ENCODE peak calls at places on chromosomes 16 and 17, in ten cellular contexts. A, P, F, H, L, S, T, B, X and R are unnamed samples.

GRCh38 chr16:28930652-28931051 is 1.1 kb upstream of the CD19 start:
- DNase-seq in A (no peak), P (no peak), F (no peak), H (no peak), L (no peak), S (peak; percentile 88), T (no peak), B (no peak), X (no peak), R (no peak)

GRCh38 chr17:80431246-80432195 is 16.6 kb downstream of the ENDOV start:
- DNase-seq in A (no peak), P (peak; percentile 62), F (no peak), H (no peak), L (no peak), S (no peak), T (no peak), B (no peak), X (no peak), R (no peak)

GRCh38 chr17:18184143-18185007 is 747 bp downstream of the ALKBH5 start:
- DNase-seq in A (no peak), P (peak; percentile 94), F (peak; percentile 37), H (peak; percentile 57), L (no peak), S (peak; percentile 68), T (peak; percentile 33), B (peak; percentile 64), X (peak; percentile 19), R (peak; percentile 61)

GRCh38 chr17:50359005-50359699 is 13.2 kb downstream of the XYLT2 start:
- DNase-seq in A (no peak), P (no peak), F (no peak), H (no peak), L (no peak), S (no peak), T (no peak), B (peak; percentile 15), X (no peak), R (no peak)

GRCh38 chr16:66695935-66696668 is 441 bp downstream of the CMTM4 start:
- DNase-seq in A (no peak), P (no peak), F (no peak), H (no peak), L (no peak), S (peak; percentile 21), T (no peak), B (peak; percentile 73), X (no peak), R (peak; percentile 74)

GRCh38 chr16:11595908-11596504 is 9.3 kb upstream of the LITAF start:
- DNase-seq in A (no peak), P (peak; percentile 25), F (no peak), H (no peak), L (no peak), S (no peak), T (no peak), B (no peak), X (no peak), R (peak; percentile 42)

GRCh38 chr17:70787721-70788120 is 618.4 kb downstream of the KCNJ2 start:
- DNase-seq in A (no peak), P (no peak), F (no peak), H (no peak), L (no peak), S (no peak), T (no peak), B (no peak), X (no peak), R (no peak)

GRCh38 chr16:84922351-84923135 is 88.8 kb downstream of the ZDHHC7 start:
- DNase-seq in A (no peak), P (peak; percentile 83), F (peak; percentile 60), H (peak; percentile 94), L (peak; percentile 57), S (peak; percentile 34), T (no peak), B (peak; percentile 58), X (no peak), R (no peak)

GRCh38 chr17:82051776-82052637 is at the start of the genes GPS1 and RFNG:
- DNase-seq in A (no peak), P (peak; percentile 95), F (peak; percentile 86), H (peak; percentile 82), L (peak; percentile 74), S (peak; percentile 83), T (peak; percentile 68), B (peak; percentile 73), X (no peak), R (peak; percentile 74)

GRCh38 chr17:75430159-75430748 is 24.8 kb upstream of the GRB2 start:
- DNase-seq in A (peak; percentile 33), P (peak; percentile 64), F (no peak), H (no peak), L (no peak), S (peak; percentile 87), T (no peak), B (no peak), X (no peak), R (no peak)

GRCh38 chr16:56211471-56211944 is 20.2 kb downstream of the GNAO1 start:
- DNase-seq in A (no peak), P (no peak), F (no peak), H (no peak), L (no peak), S (no peak), T (no peak), B (peak; percentile 68), X (no peak), R (no peak)

GRCh38 chr16:27690604-27691003 is 140.7 kb downstream of the KATNIP start:
- DNase-seq in A (no peak), P (no peak), F (peak; percentile 55), H (no peak), L (peak; percentile 11), S (peak; percentile 47), T (no peak), B (no peak), X (no peak), R (no peak)

GRCh38 chr16:88685156-88686061 is 898 bp downstream of the SNAI3 start:
- DNase-seq in A (peak; percentile 9), P (no peak), F (no peak), H (no peak), L (no peak), S (peak; percentile 52), T (no peak), B (no peak), X (no peak), R (peak; percentile 52)

GRCh38 chr17:48427598-48427997 is 2.4 kb downstream of the SKAP1 start:
- DNase-seq in A (no peak), P (no peak), F (no peak), H (peak; percentile 9), L (no peak), S (no peak), T (no peak), B (no peak), X (no peak), R (no peak)

GRCh38 chr16:4371481-4372314 is at the start of gene VASN:
- DNase-seq in A (peak; percentile 83), P (peak; percentile 98), F (peak; percentile 67), H (peak; percentile 52), L (peak; percentile 48), S (peak; percentile 90), T (peak; percentile 65), B (peak; percentile 57), X (no peak), R (peak; percentile 88)

GRCh38 chr16:57282510-57283213 is 1.8 kb downstream of the PLLP start:
- DNase-seq in A (no peak), P (no peak), F (no peak), H (no peak), L (no peak), S (no peak), T (no peak), B (peak; percentile 12), X (no peak), R (no peak)

GRCh38 chr16:27344707-27345106 is 30.9 kb downstream of the IL4R start:
- DNase-seq in A (no peak), P (peak; percentile 42), F (no peak), H (peak; percentile 47), L (no peak), S (no peak), T (no peak), B (no peak), X (no peak), R (no peak)

GRCh38 chr16:23107117-23107516 is 42.1 kb downstream of the USP31 start:
- DNase-seq in A (no peak), P (no peak), F (no peak), H (no peak), L (no peak), S (no peak), T (no peak), B (no peak), X (no peak), R (no peak)

GRCh38 chr17:78828470-78829185 is 12.0 kb downstream of the USP36 start:
- DNase-seq in A (no peak), P (no peak), F (no peak), H (no peak), L (no peak), S (peak; percentile 24), T (no peak), B (no peak), X (no peak), R (no peak)

GRCh38 chr17:45314761-45315549 is 1.9 kb downstream of the MAP3K14 start:
- DNase-seq in A (no peak), P (no peak), F (no peak), H (no peak), L (no peak), S (no peak), T (no peak), B (no peak), X (no peak), R (no peak)

GRCh38 chr17:10631701-10632100 is 25.4 kb downstream of the MYH3 start:
- DNase-seq in A (no peak), P (no peak), F (no peak), H (no peak), L (no peak), S (no peak), T (no peak), B (no peak), X (no peak), R (no peak)

GRCh38 chr17:46925185-46925858 is 2.4 kb downstream of the GOSR2 start:
- DNase-seq in A (no peak), P (no peak), F (no peak), H (no peak), L (no peak), S (no peak), T (no peak), B (no peak), X (no peak), R (no peak)

GRCh38 chr16:85537331-85537788 is 75.8 kb upstream of the GSE1 start:
- DNase-seq in A (no peak), P (no peak), F (no peak), H (no peak), L (no peak), S (no peak), T (no peak), B (no peak), X (no peak), R (no peak)

GRCh38 chr17:68422821-68423220 is 34.5 kb downstream of the WIPI1 start:
- DNase-seq in A (no peak), P (no peak), F (no peak), H (no peak), L (no peak), S (peak; percentile 1), T (no peak), B (no peak), X (no peak), R (no peak)

GRCh38 chr17:33056392-33057146 is 64.9 kb downstream of the SPACA3 start:
- DNase-seq in A (no peak), P (no peak), F (no peak), H (no peak), L (no peak), S (no peak), T (no peak), B (no peak), X (no peak), R (no peak)

GRCh38 chr16:12502671-12503070 is 301.0 kb downstream of the CPPED1 start:
- DNase-seq in A (no peak), P (no peak), F (no peak), H (no peak), L (no peak), S (no peak), T (no peak), B (no peak), X (no peak), R (no peak)

GRCh38 chr16:10992112-10992511 is 47.7 kb downstream of the CLEC16A start:
- DNase-seq in A (no peak), P (no peak), F (no peak), H (no peak), L (no peak), S (no peak), T (no peak), B (no peak), X (no peak), R (no peak)

GRCh38 chr17:7354262-7354781 is 634 bp upstream of the TMEM95 start:
- DNase-seq in A (peak; percentile 41), P (no peak), F (peak; percentile 48), H (no peak), L (no peak), S (peak; percentile 62), T (no peak), B (no peak), X (no peak), R (no peak)